ENCODE peak calls at places on chromosomes 16 and 17, in five cellular contexts. U is uterus; T is lung; E is IMR-90; J is CD8-positive, alpha-beta T cell. C is an unnamed sample. For H3K4me1, the result is how much of the 10 kb centered on the place peaks cover.

GRCh38 chr17:50841277-50841948 is 6.0 kb downstream of the WFIKKN2 start:
- DNase-seq in U (no peak), T (no peak), E (no peak), J (no peak), C (no peak)

GRCh38 chr16:3017806-3018506 is at the start of gene CLDN6:
- DNase-seq in U (no peak), T (no peak), E (no peak), J (no peak), C (no peak)

GRCh38 chr16:3999890-4000325 is 116.3 kb downstream of the ADCY9 start:
- DNase-seq in U (no peak), T (no peak), E (peak), J (no peak), C (no peak)

GRCh38 chr16:91484-91883 is 13.5 kb downstream of the MPG start:
- DNase-seq in U (no peak), T (no peak), E (no peak), J (no peak), C (no peak)

GRCh38 chr16:56576585-56577299 is 11.9 kb downstream of the MT4 start:
- DNase-seq in U (peak), T (peak), E (peak), J (peak), C (peak)

GRCh38 chr16:2211923-2212347 is 1.3 kb upstream of the BRICD5 start:
- DNase-seq in U (no peak), T (no peak), E (no peak), J (no peak), C (no peak)

GRCh38 chr17:79720705-79721295 is 9.9 kb upstream of the ENPP7 start:
- DNase-seq in U (no peak), T (no peak), E (no peak), J (no peak), C (no peak)

GRCh38 chr16:69703638-69704037 is 22.7 kb downstream of the NQO1 start:
- DNase-seq in U (no peak), T (no peak), E (peak), J (no peak), C (no peak)

GRCh38 chr16:78537511-78537910 is 438.1 kb downstream of the WWOX start:
- DNase-seq in U (no peak), T (no peak), E (no peak), J (no peak), C (no peak)

GRCh38 chr17:35407531-35407930 is 24.8 kb downstream of the SLFN12 start:
- DNase-seq in U (no peak), T (no peak), E (no peak), J (no peak), C (no peak)

GRCh38 chr17:5705081-5705875 is 121.0 kb upstream of the NLRP1 start:
- DNase-seq in U (no peak), T (no peak), E (peak), J (no peak), C (no peak)

GRCh38 chr16:14350081-14350480 is 279.0 kb downstream of the MRTFB start:
- DNase-seq in U (no peak), T (no peak), E (no peak), J (no peak), C (no peak)

GRCh38 chr17:75845058-75845711 is 981 bp upstream of the UNC13D start:
- DNase-seq in U (peak), T (peak), E (peak), J (peak), C (peak)

GRCh38 chr16:17380613-17381012 is 90.1 kb downstream of the XYLT1 start:
- DNase-seq in U (no peak), T (no peak), E (peak), J (no peak), C (no peak)

GRCh38 chr17:72711531-72712310 is 380.8 kb downstream of the SLC39A11 start:
- DNase-seq in U (no peak), T (no peak), E (no peak), J (no peak), C (no peak)

GRCh38 chr16:68009157-68009735 is 6.5 kb downstream of the DPEP2NB start:
- DNase-seq in U (no peak), T (no peak), E (no peak), J (no peak), C (no peak)
- TF ChIP-seq CTCF in U (no peak), T (no peak), E (no peak), J (no peak), C (no peak)

DNA sequence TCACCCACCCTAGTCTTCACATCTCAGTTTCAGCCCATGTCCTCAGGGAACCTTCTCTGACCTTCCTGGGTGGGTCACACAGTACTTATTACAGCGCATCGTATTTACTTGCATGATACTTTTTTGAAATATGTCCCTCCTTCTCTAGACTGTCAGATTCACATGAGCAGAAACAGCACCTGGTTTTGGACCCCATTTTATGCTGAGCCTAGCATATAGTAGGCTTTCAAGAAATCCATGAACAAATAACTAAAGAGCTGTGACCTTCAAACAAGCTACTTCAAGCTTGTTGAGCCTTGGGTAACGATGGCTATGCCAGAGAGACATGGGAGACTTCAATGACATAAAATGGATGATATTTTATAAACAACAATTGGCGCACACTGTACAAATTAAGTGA is 150.3 kb downstream of the GRIN2A start:
- DNase-seq in U (no peak), T (no peak), E (no peak), J (no peak), C (no peak)
- H3K27ac ChIP-seq in U (no peak), T (no peak), E (no peak), J (no peak), C (no peak)

GRCh38 chr17:77875881-77876509 is 82.5 kb upstream of the TNRC6C start:
- DNase-seq in U (no peak), T (no peak), E (peak), J (no peak), C (no peak)
- H3K4me1 ChIP-seq in U (under half), T (under half), E (under half), J (half or more), C (under half)

GRCh38 chr16:55257971-55258613 is 65.9 kb upstream of the IRX6 start:
- DNase-seq in U (no peak), T (peak), E (peak), J (no peak), C (no peak)
- TF ChIP-seq CTCF in U (no peak), T (peak), E (peak), J (no peak), C (peak)

GRCh38 chr17:2634361-2634960 is 41.0 kb downstream of the PAFAH1B1 start:
- DNase-seq in U (no peak), T (no peak), E (peak), J (no peak), C (no peak)
- H3K27ac ChIP-seq in U (no peak), T (no peak), E (no peak), J (no peak), C (no peak)